ENCODE peak calls at places on chromosome 14, in nine cellular contexts. L is neural progenitor cell, V is fibroblast of lung, M is OCI-LY7, K is GM23248, R is H1, U is mesendoderm, H is SK-N-SH, G is osteoblast. O is an unnamed sample.
A peak's percentile ranks its signal among the peaks of the same experiment; 100 is the strongest.

GRCh38 chr14:82999802-83000201 is 1466.1 kb upstream of the SEL1L start:
- DNase-seq in R (peak; percentile 2), M (no peak), G (no peak), V (peak; percentile 14), K (peak; percentile 6), H (no peak), U (peak; percentile 42), L (peak; percentile 54), O (no peak)

GRCh38 chr14:96176275-96176674 is 28.4 kb upstream of the BDKRB2 start:
- DNase-seq in K (peak; percentile 87), M (no peak), U (no peak), L (no peak), R (no peak), V (peak; percentile 56), G (peak; percentile 95), H (no peak), O (no peak)

GRCh38 chr14:47948981-47949380 is 273.6 kb upstream of the MDGA2 start:
- DNase-seq in G (no peak), L (no peak), V (no peak), H (peak; percentile 0), R (no peak), M (no peak), K (no peak), U (peak; percentile 5), O (no peak)

GRCh38 chr14:20493634-20494033 is 11.7 kb upstream of the RNASE10 start:
- DNase-seq in G (no peak), H (no peak), U (no peak), K (no peak), L (no peak), M (no peak), R (no peak), V (no peak), O (no peak)

GRCh38 chr14:35335388-35336092 is 43.4 kb downstream of the PSMA6 start:
- DNase-seq in U (no peak), G (peak; percentile 37), K (no peak), M (no peak), H (peak; percentile 36), V (peak; percentile 45), R (no peak), L (no peak), O (no peak)

GRCh38 chr14:81392976-81393643 is 7.0 kb downstream of the STON2 start:
- DNase-seq in K (no peak), G (no peak), V (no peak), U (peak; percentile 38), H (no peak), M (no peak), L (no peak), R (no peak), O (no peak)

GRCh38 chr14:32121536-32121935 is 44.4 kb downstream of the ARHGAP5 start:
- DNase-seq in L (no peak), R (no peak), H (no peak), G (no peak), V (peak; percentile 37), M (no peak), U (no peak), K (no peak), O (no peak)

GRCh38 chr14:64727551-64728071 is 23.4 kb downstream of the PLEKHG3 start:
- DNase-seq in G (peak; percentile 68), K (no peak), H (no peak), L (no peak), R (no peak), M (no peak), U (no peak), V (no peak), O (no peak)

GRCh38 chr14:97703006-97703760 is 906.0 kb downstream of the VRK1 start:
- DNase-seq in H (no peak), R (no peak), V (no peak), L (no peak), U (no peak), G (no peak), M (no peak), K (no peak), O (peak; percentile 61)

GRCh38 chr14:29627141-29627540 is 300.5 kb downstream of the PRKD1 start:
- DNase-seq in K (peak; percentile 84), G (peak; percentile 14), U (peak; percentile 42), L (no peak), H (no peak), V (peak; percentile 40), M (no peak), R (no peak), O (no peak)

GRCh38 chr14:77912754-77913556 is 113.0 kb downstream of the ADCK1 start:
- DNase-seq in R (no peak), G (no peak), M (no peak), L (no peak), V (no peak), H (no peak), K (no peak), U (no peak), O (no peak)

GRCh38 chr14:73463411-73463810 is 5.1 kb upstream of the NUMB start:
- DNase-seq in R (no peak), K (peak; percentile 99), G (peak; percentile 81), U (no peak), L (no peak), M (no peak), H (no peak), V (peak; percentile 96), O (peak; percentile 17)

GRCh38 chr14:52781629-52782028 is 9.8 kb downstream of the GNPNAT1 start:
- DNase-seq in K (no peak), R (no peak), L (no peak), G (no peak), V (no peak), H (no peak), M (no peak), U (no peak), O (no peak)

GRCh38 chr14:74619672-74620131 is 7.7 kb upstream of the LTBP2 start:
- DNase-seq in M (no peak), V (peak; percentile 97), R (no peak), H (no peak), U (peak; percentile 64), K (peak; percentile 99), G (peak; percentile 92), L (no peak), O (no peak)

GRCh38 chr14:104290058-104290667 is 151.8 kb downstream of the KIF26A start:
- DNase-seq in M (no peak), V (no peak), K (no peak), H (peak; percentile 13), G (peak; percentile 81), L (no peak), R (no peak), U (peak; percentile 47), O (no peak)

GRCh38 chr14:36835145-36835544 is 173.5 kb downstream of the PAX9 start:
- DNase-seq in L (peak; percentile 30), M (no peak), G (no peak), H (no peak), U (peak; percentile 67), K (no peak), V (no peak), R (no peak), O (no peak)

GRCh38 chr14:67680121-67680602 is 5.7 kb upstream of the VTI1B start:
- DNase-seq in U (no peak), G (peak; percentile 96), R (no peak), M (no peak), V (peak; percentile 78), L (no peak), K (peak; percentile 93), H (no peak), O (no peak)

GRCh38 chr14:67675219-67675582 is 769 bp upstream of the VTI1B start:
- DNase-seq in H (no peak), R (no peak), G (no peak), M (no peak), K (no peak), U (peak; percentile 14), L (no peak), V (no peak), O (no peak)

GRCh38 chr14:67683821-67684220 is 9.4 kb upstream of the VTI1B start:
- DNase-seq in M (no peak), K (no peak), L (no peak), U (no peak), V (no peak), G (no peak), R (no peak), H (no peak), O (no peak)

GRCh38 chr14:67680941-67681340 is 6.5 kb upstream of the VTI1B start:
- DNase-seq in H (no peak), L (no peak), R (no peak), K (no peak), U (no peak), G (no peak), M (no peak), V (no peak), O (no peak)
- H3K79me2 ChIP-seq in H (peaks cover 15% of the 10 kb centered on the region), L (peaks cover 44% of the 10 kb centered on the region), R (no peaks in the 10 kb centered on the region), K (peaks cover 41% of the 10 kb centered on the region), U (peaks cover 8% of the 10 kb centered on the region), G (peaks cover 33% of the 10 kb centered on the region), M (no peaks in the 10 kb centered on the region), V (peaks cover 4% of the 10 kb centered on the region), O (peaks cover 33% of the 10 kb centered on the region)

DNA sequence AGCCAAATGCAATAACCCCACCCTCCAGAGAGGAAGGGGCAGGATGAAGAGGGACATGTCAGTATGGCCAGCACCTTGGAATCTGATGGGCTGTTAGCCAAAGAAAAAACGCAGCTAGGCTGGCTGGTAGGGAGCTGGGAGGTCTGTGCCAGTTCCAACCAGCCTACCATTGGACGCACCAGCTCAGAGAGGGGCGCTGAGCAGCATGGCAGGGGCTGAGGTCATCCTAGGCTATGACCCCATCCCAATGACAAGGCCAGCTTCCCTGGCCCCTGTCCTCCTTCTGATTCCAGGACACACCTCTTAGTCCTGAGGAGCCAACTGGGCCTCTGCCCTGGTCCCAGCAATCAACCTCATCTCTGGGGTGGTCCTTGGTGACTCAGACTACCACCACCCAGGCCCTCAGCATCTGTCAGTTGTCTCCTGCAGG is 12.2 kb downstream of the ACTN1 start:
- DNase-seq in L (no peak), M (no peak), R (no peak), K (no peak), H (peak; percentile 81), V (peak; percentile 58), G (no peak), U (no peak), O (no peak)
- H3K4me1 ChIP-seq in L (peaks cover 31% of the 10 kb centered on the region), M (no peaks in the 10 kb centered on the region), R (peaks cover 11% of the 10 kb centered on the region), K (peaks cover 64% of the 10 kb centered on the region), H (peaks cover 89% of the 10 kb centered on the region), V (peaks cover 66% of the 10 kb centered on the region), G (peaks cover 70% of the 10 kb centered on the region), U (peaks cover 15% of the 10 kb centered on the region), O (peaks cover 27% of the 10 kb centered on the region)

DNA sequence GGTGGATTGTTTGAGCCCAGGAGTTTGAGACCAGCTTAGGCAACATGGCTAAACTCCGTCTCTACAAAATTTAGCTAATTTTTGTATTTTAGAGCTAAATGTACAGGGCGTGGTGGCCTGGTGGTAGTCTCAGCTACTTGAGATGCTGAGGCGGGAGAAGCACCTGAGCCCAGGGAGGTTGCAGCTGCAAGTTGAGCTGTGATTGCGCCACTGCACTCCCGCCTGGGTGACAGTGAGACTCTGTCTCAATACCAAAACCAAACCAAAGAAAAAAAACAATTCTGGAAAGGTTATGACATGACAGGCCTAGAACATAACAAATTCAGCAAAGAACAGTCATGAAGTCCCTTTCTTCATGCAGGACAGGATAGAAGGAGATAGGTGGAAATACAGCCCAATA is 25.7 kb downstream of the WDR89 start:
- DNase-seq in H (no peak), M (no peak), L (no peak), V (peak; percentile 9), K (no peak), R (no peak), U (no peak), G (no peak), O (no peak)
- H3K79me2 ChIP-seq in H (peaks cover 61% of the 10 kb centered on the region), M (peaks cover 32% of the 10 kb centered on the region), L (peaks cover 80% of the 10 kb centered on the region), V (no peaks in the 10 kb centered on the region), K (peaks cover 35% of the 10 kb centered on the region), R (peaks cover 3% of the 10 kb centered on the region), U (peaks cover 13% of the 10 kb centered on the region), G (peaks cover 32% of the 10 kb centered on the region), O (peaks cover 88% of the 10 kb centered on the region)

DNA sequence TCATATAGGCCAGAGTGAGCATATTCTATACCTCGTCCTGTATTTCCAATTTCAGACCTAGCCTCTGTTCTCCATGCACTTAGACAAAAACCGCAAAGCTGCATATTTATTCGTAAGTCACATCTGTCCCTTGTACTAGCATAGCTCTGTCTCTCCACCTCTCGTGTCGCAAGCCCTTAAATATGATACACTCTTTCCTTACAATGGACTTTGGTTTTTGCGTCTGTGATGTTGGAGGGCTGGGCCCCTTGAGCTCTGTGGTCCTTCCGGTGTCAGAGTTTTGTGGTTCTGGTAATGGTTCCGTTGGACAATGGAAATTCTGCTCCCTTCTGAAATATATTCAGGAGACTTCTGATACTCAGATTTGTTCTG is 11.3 kb downstream of the PRKCH start:
- DNase-seq in H (no peak), K (no peak), G (no peak), R (no peak), V (no peak), M (no peak), L (no peak), U (no peak), O (no peak)
- H3K4me1 ChIP-seq in H (no peaks in the 10 kb centered on the region), K (no peaks in the 10 kb centered on the region), G (no peaks in the 10 kb centered on the region), R (no peaks in the 10 kb centered on the region), V (no peaks in the 10 kb centered on the region), M (no peaks in the 10 kb centered on the region), L (peaks cover 14% of the 10 kb centered on the region), U (no peaks in the 10 kb centered on the region), O (peaks cover 90% of the 10 kb centered on the region)